ENCODE peak calls at places on chromosomes 1 and 21, in ten cellular contexts. G is psoas muscle, X is fibroblast of the aortic adventitia, V is HFF-Myc, F is uterus, Q is H9, M is progenitor cell of endocrine pancreas, B is GM12865, O is tibial artery, I is ovary. W is an unnamed sample.

GRCh38 chr1:12460911-12461621 is 156.9 kb downstream of the DHRS3 start:
- DNase-seq in I (peak), F (no peak), Q (no peak), X (peak), M (no peak), G (peak), V (no peak), B (no peak), O (peak), W (no peak)

GRCh38 chr1:64686828-64687724 is 57.8 kb upstream of the RAVER2 start:
- DNase-seq in F (no peak), V (no peak), I (no peak), O (no peak), X (peak), Q (no peak), B (peak), M (no peak), G (no peak), W (no peak)

GRCh38 chr1:205458777-205459566 is 3.1 kb upstream of the BLACAT1 start:
- DNase-seq in V (no peak), Q (peak), G (no peak), X (peak), M (peak), F (no peak), O (no peak), I (no peak), B (peak), W (no peak)

GRCh38 chr1:32753532-32754281 is 51.1 kb upstream of the SYNC start:
- DNase-seq in F (peak), G (peak), I (peak), Q (peak), V (no peak), O (peak), X (peak), B (peak), M (peak), W (peak)

GRCh38 chr21:44931501-44932365 is 8.1 kb upstream of the SLX9 start:
- DNase-seq in B (peak), V (no peak), I (no peak), F (no peak), M (no peak), Q (no peak), X (no peak), O (no peak), G (peak), W (no peak)

GRCh38 chr1:42518894-42519293 is 55.8 kb downstream of the CCDC30 start:
- DNase-seq in O (no peak), B (no peak), I (no peak), G (no peak), M (no peak), F (no peak), Q (no peak), V (no peak), X (peak), W (no peak)

GRCh38 chr1:41282679-41283317 is 40.7 kb upstream of the SCMH1 start:
- DNase-seq in I (peak), G (peak), O (peak), V (no peak), Q (peak), B (peak), F (peak), X (peak), M (peak), W (peak)

GRCh38 chr1:116504308-116505156 is 66.3 kb downstream of the CD58 start:
- DNase-seq in Q (no peak), G (peak), M (no peak), F (no peak), B (peak), X (peak), O (peak), V (no peak), I (no peak), W (peak)

GRCh38 chr1:182955596-182956588 is 2.9 kb upstream of the SHCBP1L start:
- DNase-seq in B (peak), Q (no peak), F (no peak), X (peak), I (no peak), O (no peak), V (peak), G (no peak), M (no peak), W (no peak)

GRCh38 chr1:167935252-167936067 is 1.0 kb upstream of the DCAF6 start:
- DNase-seq in X (peak), B (peak), O (peak), Q (no peak), M (no peak), F (peak), G (no peak), V (no peak), I (peak), W (peak)

GRCh38 chr1:205948000-205948399 is 4.7 kb upstream of the SLC26A9 start:
- DNase-seq in X (no peak), V (no peak), G (no peak), F (no peak), O (no peak), I (no peak), Q (no peak), B (no peak), M (no peak), W (no peak)

GRCh38 chr1:227949954-227950734 is 2.4 kb upstream of the WNT9A start:
- DNase-seq in X (no peak), I (no peak), M (peak), O (no peak), V (no peak), F (no peak), B (no peak), Q (no peak), G (peak), W (no peak)

GRCh38 chr1:203625623-203626189 is 926 bp upstream of the ATP2B4 start:
- DNase-seq in X (peak), Q (no peak), I (no peak), O (no peak), V (no peak), G (no peak), B (peak), F (peak), M (no peak), W (peak)

GRCh38 chr21:38777521-38777920 is 28.2 kb upstream of the ETS2 start:
- DNase-seq in Q (no peak), M (no peak), O (no peak), V (no peak), B (peak), G (no peak), F (no peak), I (no peak), X (no peak), W (no peak)

GRCh38 chr1:85328713-85329376 is 52.4 kb upstream of the BCL10 start:
- DNase-seq in Q (peak), V (peak), O (no peak), F (no peak), I (no peak), M (no peak), G (peak), X (peak), B (no peak), W (no peak)

GRCh38 chr21:36249576-36250422 is 70.2 kb upstream of the MORC3 start:
- DNase-seq in O (no peak), X (no peak), Q (no peak), G (no peak), V (no peak), M (no peak), I (no peak), B (no peak), F (no peak), W (no peak)

GRCh38 chr1:17250601-17251000 is 1.7 kb downstream of the PADI3 start:
- DNase-seq in O (no peak), I (no peak), F (no peak), Q (no peak), B (no peak), X (no peak), V (no peak), M (no peak), G (no peak), W (no peak)

GRCh38 chr1:206467915-206468314 is 2.4 kb upstream of the IKBKE start:
- DNase-seq in G (peak), F (no peak), I (no peak), B (peak), O (peak), Q (no peak), M (no peak), V (no peak), X (no peak), W (no peak)

GRCh38 chr1:36797761-36798160 is 236.6 kb downstream of the GRIK3 start:
- DNase-seq in O (no peak), V (no peak), G (no peak), I (no peak), X (no peak), F (no peak), Q (no peak), B (no peak), M (no peak), W (no peak)

GRCh38 chr1:198088360-198089071 is 68.3 kb upstream of the NEK7 start:
- DNase-seq in G (no peak), B (peak), V (no peak), X (peak), I (no peak), O (no peak), Q (no peak), F (no peak), M (no peak), W (no peak)

GRCh38 chr1:44293761-44294315 is 61.2 kb downstream of the ERI3 start:
- DNase-seq in I (no peak), G (peak), X (no peak), F (no peak), M (no peak), O (no peak), Q (no peak), B (no peak), V (no peak), W (no peak)
- TF ChIP-seq CTCF in I (no peak), G (peak), X (no peak), F (no peak), M (no peak), O (no peak), Q (no peak), B (no peak), V (no peak), W (no peak)

DNA sequence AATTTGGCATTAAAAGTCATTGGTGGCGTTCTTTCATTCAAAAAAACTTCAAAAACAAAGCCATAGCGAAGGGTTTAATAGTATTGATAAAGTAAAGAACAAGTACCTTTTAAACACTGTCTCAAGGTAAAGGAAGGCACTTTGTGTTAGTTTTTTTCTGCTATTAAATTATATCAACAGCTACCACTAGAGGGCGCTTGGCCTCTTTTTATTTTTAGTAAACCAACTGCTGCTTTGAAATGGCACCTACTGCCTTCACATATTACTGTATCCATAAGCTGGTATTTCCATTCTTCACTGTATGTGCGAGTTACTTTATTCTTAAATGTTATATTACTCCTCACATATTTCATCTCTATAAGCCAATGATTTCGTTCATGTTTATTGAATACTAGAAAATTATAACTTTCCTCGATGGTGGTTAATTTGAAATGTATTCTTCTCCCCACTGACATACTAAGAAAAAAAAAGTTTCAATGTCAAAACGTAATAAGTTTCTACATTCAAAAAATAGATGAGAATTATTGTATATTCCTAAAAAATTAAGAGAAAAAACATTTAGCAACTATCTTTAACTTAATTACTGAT is 125.7 kb upstream of the CXADR start:
- DNase-seq in B (peak), X (peak), I (peak), G (no peak), F (peak), V (peak), Q (no peak), M (peak), O (no peak), W (no peak)
- TF ChIP-seq CTCF in B (peak), X (peak), I (peak), G (peak), F (peak), V (peak), Q (peak), M (peak), O (peak), W (peak)

GRCh38 chr1:8767006-8767405 is 50.4 kb downstream of the RERE start:
- DNase-seq in O (no peak), Q (no peak), B (no peak), F (no peak), I (no peak), V (no peak), G (no peak), M (no peak), X (no peak), W (no peak)

GRCh38 chr1:8765253-8765652 is 52.2 kb downstream of the RERE start:
- DNase-seq in B (no peak), Q (no peak), O (no peak), X (no peak), G (no peak), F (no peak), I (no peak), V (no peak), M (no peak), W (no peak)

GRCh38 chr1:8764301-8764937 is 53.0 kb downstream of the RERE start:
- DNase-seq in Q (no peak), X (peak), V (no peak), I (no peak), O (no peak), G (no peak), M (no peak), F (no peak), B (peak), W (no peak)

DNA sequence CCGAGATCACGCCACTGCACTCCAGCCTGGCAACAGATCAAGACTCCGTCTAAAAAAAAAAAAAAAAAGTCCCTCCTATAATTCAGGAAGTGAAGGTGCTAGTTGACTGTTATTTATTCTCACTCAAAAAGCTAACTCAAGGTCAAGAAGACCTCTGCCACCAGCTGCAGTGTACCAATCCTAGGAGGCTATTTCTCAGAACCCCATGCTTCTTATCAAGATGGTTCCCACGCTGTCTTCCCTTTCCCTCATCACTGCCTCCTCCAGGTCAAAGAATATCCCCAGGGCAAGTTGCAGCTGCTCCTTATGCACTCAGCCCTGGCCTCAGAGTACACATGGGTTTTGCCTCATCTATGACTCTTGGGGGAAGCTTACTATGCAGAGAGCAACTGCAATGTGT is 53.6 kb downstream of the RERE start:
- DNase-seq in I (no peak), O (no peak), Q (peak), G (no peak), F (peak), B (peak), X (no peak), V (no peak), M (no peak), W (no peak)
- TF ChIP-seq CTCF in I (no peak), O (no peak), Q (peak), G (no peak), F (no peak), B (no peak), X (no peak), V (no peak), M (no peak), W (no peak)

GRCh38 chr21:27759820-27760219 is 792.9 kb upstream of the ADAMTS5 start:
- DNase-seq in O (no peak), Q (peak), M (no peak), X (peak), F (no peak), V (no peak), G (no peak), I (no peak), B (no peak), W (no peak)

GRCh38 chr21:27756191-27756590 is 789.3 kb upstream of the ADAMTS5 start:
- DNase-seq in G (no peak), M (no peak), O (no peak), X (peak), V (no peak), B (no peak), I (no peak), Q (no peak), F (no peak), W (no peak)

GRCh38 chr21:27761623-27762022 is 794.7 kb upstream of the ADAMTS5 start:
- DNase-seq in V (no peak), O (no peak), F (no peak), I (no peak), G (no peak), B (no peak), Q (no peak), X (peak), M (no peak), W (no peak)

GRCh38 chr21:27764056-27764455 is 797.2 kb upstream of the ADAMTS5 start:
- DNase-seq in Q (no peak), I (no peak), X (no peak), G (no peak), M (no peak), F (no peak), V (no peak), O (no peak), B (no peak), W (no peak)

GRCh38 chr21:27759091-27759659 is 792.3 kb upstream of the ADAMTS5 start:
- DNase-seq in V (no peak), Q (peak), X (no peak), I (no peak), B (peak), F (no peak), O (no peak), G (no peak), M (no peak), W (no peak)
- TF ChIP-seq CTCF in V (peak), Q (peak), X (peak), I (no peak), B (peak), F (no peak), O (no peak), G (peak), M (peak), W (no peak)

GRCh38 chr1:150164224-150164623 is 14.5 kb downstream of the PLEKHO1 start:
- DNase-seq in Q (no peak), B (no peak), G (peak), I (no peak), X (no peak), O (peak), M (no peak), F (no peak), V (no peak), W (no peak)

GRCh38 chr1:150168960-150169565 is 19.3 kb downstream of the PLEKHO1 start:
- DNase-seq in G (peak), Q (peak), M (peak), B (peak), O (peak), X (peak), V (no peak), F (peak), I (peak), W (peak)

GRCh38 chr1:150162862-150163706 is 13.4 kb downstream of the PLEKHO1 start:
- DNase-seq in V (peak), X (peak), O (peak), M (peak), B (peak), Q (peak), G (peak), F (peak), I (peak), W (no peak)

GRCh38 chr1:150164769-150165168 is 15.1 kb downstream of the PLEKHO1 start:
- DNase-seq in F (no peak), Q (no peak), X (no peak), G (no peak), I (no peak), B (peak), V (no peak), M (no peak), O (no peak), W (no peak)

DNA sequence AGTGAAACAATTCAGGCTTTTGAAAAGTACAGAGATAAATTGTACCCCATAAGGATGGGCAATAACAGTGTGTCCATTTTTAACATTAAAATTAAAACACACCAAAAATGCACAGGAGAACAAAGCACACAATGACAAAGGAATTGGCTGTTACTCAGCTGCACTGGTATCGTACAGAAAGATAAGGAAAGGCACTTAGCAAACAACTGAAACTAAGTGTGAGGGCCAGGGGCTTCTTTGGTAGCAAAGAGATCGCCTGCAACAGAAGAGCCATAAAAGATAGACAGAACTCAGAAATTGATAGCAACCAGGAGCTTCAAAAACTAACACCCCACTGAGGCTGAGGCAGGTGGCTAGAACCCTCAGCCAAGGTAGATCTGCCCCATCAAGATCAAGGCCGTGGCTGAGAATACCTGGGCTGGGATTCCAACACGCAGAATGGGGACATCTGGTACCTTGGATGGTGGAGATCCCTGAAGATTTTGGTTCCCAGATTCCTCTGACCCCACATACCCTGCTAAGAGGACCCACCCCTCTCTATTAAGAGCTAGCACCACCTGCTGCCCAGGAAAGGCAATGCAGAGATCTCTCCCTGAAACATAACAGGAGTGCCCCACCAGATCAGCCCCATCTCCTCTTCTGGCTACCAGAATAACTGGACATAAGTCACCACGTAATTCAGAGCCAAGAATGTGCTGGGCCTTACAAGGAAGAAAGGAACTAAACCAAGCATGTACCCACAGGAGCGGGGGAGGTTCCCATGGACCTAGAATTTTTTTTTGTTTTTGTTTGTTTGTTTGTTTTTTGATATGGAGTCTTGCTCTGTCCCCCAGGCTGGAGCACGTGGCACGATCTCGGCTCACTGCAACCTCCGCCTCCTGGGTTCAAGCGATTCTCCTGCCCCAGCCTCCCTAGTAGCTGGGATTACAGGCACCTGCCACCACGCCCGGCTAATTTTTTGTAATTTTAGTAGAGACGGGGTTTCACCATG is 16.2 kb downstream of the PLEKHO1 start:
- DNase-seq in G (no peak), B (peak), V (no peak), Q (peak), M (no peak), O (peak), F (peak), X (peak), I (peak), W (no peak)
- TF ChIP-seq CTCF in G (peak), B (peak), V (peak), Q (peak), M (peak), O (peak), F (peak), X (peak), I (peak), W (peak)

W was measured in natural killer cell.